ENCODE peak calls at places on chromosome 20, in four cellular contexts. One of them, this sample, is unnamed.

GRCh38 chr20:5080384-5080877 is 39.3 kb downstream of the PCNA start:
- DNase-seq in heart right ventricle: peak; percentile 43
- DNase-seq in NCI-H1105: no peak
- DNase-seq in NCI-H2029 treated with DMSO at 0.1 percent for 48 hours: no peak
- DNase-seq in this sample: peak; percentile 73

GRCh38 chr20:44033344-44033743 is 118.7 kb downstream of the TOX2 start:
- DNase-seq in NCI-H2029 treated with DMSO at 0.1 percent for 48 hours: no peak
- DNase-seq in heart right ventricle: no peak
- DNase-seq in NCI-H1105: no peak
- DNase-seq in this sample: no peak

GRCh38 chr20:47063407-47063806 is 168.8 kb downstream of the EYA2 start:
- DNase-seq in NCI-H2029 treated with DMSO at 0.1 percent for 48 hours: no peak
- DNase-seq in heart right ventricle: no peak
- DNase-seq in NCI-H1105: no peak
- DNase-seq in this sample: peak; percentile 36

GRCh38 chr20:62692176-62692575 is 16.5 kb upstream of the NTSR1 start:
- DNase-seq in heart right ventricle: no peak
- DNase-seq in NCI-H1105: no peak
- DNase-seq in NCI-H2029 treated with DMSO at 0.1 percent for 48 hours: no peak
- DNase-seq in this sample: no peak

GRCh38 chr20:48157970-48158369 is 372.7 kb upstream of the SULF2 start:
- DNase-seq in heart right ventricle: no peak
- DNase-seq in NCI-H1105: no peak
- DNase-seq in NCI-H2029 treated with DMSO at 0.1 percent for 48 hours: no peak
- DNase-seq in this sample: no peak

GRCh38 chr20:13131688-13132087 is 89.4 kb upstream of the ISM1 start:
- DNase-seq in NCI-H2029 treated with DMSO at 0.1 percent for 48 hours: no peak
- DNase-seq in heart right ventricle: no peak
- DNase-seq in NCI-H1105: no peak
- DNase-seq in this sample: no peak

GRCh38 chr20:52828199-52828598 is 144.0 kb upstream of the TSHZ2 start:
- DNase-seq in NCI-H1105: no peak
- DNase-seq in NCI-H2029 treated with DMSO at 0.1 percent for 48 hours: no peak
- DNase-seq in heart right ventricle: no peak
- DNase-seq in this sample: no peak

GRCh38 chr20:36214684-36215256 is 21.5 kb upstream of the AAR2 start:
- DNase-seq in heart right ventricle: no peak
- DNase-seq in NCI-H2029 treated with DMSO at 0.1 percent for 48 hours: no peak
- DNase-seq in NCI-H1105: peak; percentile 5
- DNase-seq in this sample: no peak

GRCh38 chr20:10536531-10536930 is 101.4 kb downstream of the SLX4IP start:
- DNase-seq in NCI-H2029 treated with DMSO at 0.1 percent for 48 hours: peak; percentile 48
- DNase-seq in heart right ventricle: no peak
- DNase-seq in NCI-H1105: peak; percentile 46
- DNase-seq in this sample: no peak

GRCh38 chr20:41045680-41046079 is 17.1 kb downstream of the TOP1 start:
- DNase-seq in NCI-H1105: no peak
- DNase-seq in heart right ventricle: no peak
- DNase-seq in NCI-H2029 treated with DMSO at 0.1 percent for 48 hours: no peak
- DNase-seq in this sample: no peak

GRCh38 chr20:16675165-16675564 is 54.7 kb upstream of the SNRPB2 start:
- DNase-seq in heart right ventricle: no peak
- DNase-seq in NCI-H2029 treated with DMSO at 0.1 percent for 48 hours: no peak
- DNase-seq in NCI-H1105: no peak
- DNase-seq in this sample: no peak

GRCh38 chr20:23517719-23518118 is 26.8 kb downstream of the CST8 start:
- DNase-seq in NCI-H1105: no peak
- DNase-seq in heart right ventricle: no peak
- DNase-seq in NCI-H2029 treated with DMSO at 0.1 percent for 48 hours: no peak
- DNase-seq in this sample: no peak

GRCh38 chr20:63317601-63318291 is 24.8 kb downstream of the COL20A1 start:
- DNase-seq in NCI-H1105: no peak
- DNase-seq in heart right ventricle: no peak
- DNase-seq in NCI-H2029 treated with DMSO at 0.1 percent for 48 hours: no peak
- DNase-seq in this sample: peak; percentile 16

GRCh38 chr20:23133560-23133998 is 47.5 kb upstream of the CD93 start:
- DNase-seq in NCI-H1105: no peak
- DNase-seq in heart right ventricle: no peak
- DNase-seq in NCI-H2029 treated with DMSO at 0.1 percent for 48 hours: no peak
- DNase-seq in this sample: no peak

GRCh38 chr20:53606364-53606985 is 12.8 kb upstream of the ZNF217 start:
- DNase-seq in NCI-H2029 treated with DMSO at 0.1 percent for 48 hours: no peak
- DNase-seq in NCI-H1105: no peak
- DNase-seq in heart right ventricle: no peak
- DNase-seq in this sample: no peak

GRCh38 chr20:11429168-11429567 is 488.5 kb upstream of the BTBD3 start:
- DNase-seq in heart right ventricle: no peak
- DNase-seq in NCI-H2029 treated with DMSO at 0.1 percent for 48 hours: no peak
- DNase-seq in NCI-H1105: no peak
- DNase-seq in this sample: no peak

GRCh38 chr20:56347628-56348305 is 11.0 kb upstream of the FAM210B start:
- DNase-seq in NCI-H2029 treated with DMSO at 0.1 percent for 48 hours: no peak
- DNase-seq in NCI-H1105: no peak
- DNase-seq in heart right ventricle: no peak
- DNase-seq in this sample: no peak

GRCh38 chr20:14773486-14773885 is 436.1 kb upstream of the FLRT3 start:
- DNase-seq in heart right ventricle: no peak
- DNase-seq in NCI-H2029 treated with DMSO at 0.1 percent for 48 hours: no peak
- DNase-seq in NCI-H1105: no peak
- DNase-seq in this sample: no peak

GRCh38 chr20:46261456-46262253 is 46.6 kb downstream of the CDH22 start:
- DNase-seq in heart right ventricle: no peak
- DNase-seq in NCI-H2029 treated with DMSO at 0.1 percent for 48 hours: no peak
- DNase-seq in NCI-H1105: peak; percentile 22
- DNase-seq in this sample: no peak

GRCh38 chr20:51404297-51405060 is 138.0 kb downstream of the NFATC2 start:
- DNase-seq in NCI-H2029 treated with DMSO at 0.1 percent for 48 hours: no peak
- DNase-seq in heart right ventricle: no peak
- DNase-seq in NCI-H1105: no peak
- DNase-seq in this sample: peak; percentile 44

GRCh38 chr20:47905628-47906487 is 120.6 kb upstream of the SULF2 start:
- DNase-seq in NCI-H2029 treated with DMSO at 0.1 percent for 48 hours: no peak
- DNase-seq in NCI-H1105: no peak
- DNase-seq in heart right ventricle: no peak
- DNase-seq in this sample: no peak

GRCh38 chr20:50872562-50873288 is 58.5 kb downstream of the ADNP start:
- DNase-seq in NCI-H2029 treated with DMSO at 0.1 percent for 48 hours: no peak
- DNase-seq in heart right ventricle: no peak
- DNase-seq in NCI-H1105: no peak
- DNase-seq in this sample: no peak

GRCh38 chr20:17620371-17621228 is 50.7 kb downstream of the DSTN start:
- DNase-seq in NCI-H2029 treated with DMSO at 0.1 percent for 48 hours: no peak
- DNase-seq in NCI-H1105: no peak
- DNase-seq in heart right ventricle: no peak
- DNase-seq in this sample: peak; percentile 18

GRCh38 chr20:58235010-58235409 is 6.6 kb upstream of the ANKRD60 start:
- DNase-seq in heart right ventricle: no peak
- DNase-seq in NCI-H2029 treated with DMSO at 0.1 percent for 48 hours: no peak
- DNase-seq in NCI-H1105: no peak
- DNase-seq in this sample: no peak

GRCh38 chr20:36085686-36086267 is 68.8 kb upstream of the EPB41L1 start:
- DNase-seq in heart right ventricle: no peak
- DNase-seq in NCI-H2029 treated with DMSO at 0.1 percent for 48 hours: no peak
- DNase-seq in NCI-H1105: no peak
- DNase-seq in this sample: no peak

GRCh38 chr20:47071646-47072185 is 177.1 kb downstream of the EYA2 start:
- DNase-seq in NCI-H1105: no peak
- DNase-seq in NCI-H2029 treated with DMSO at 0.1 percent for 48 hours: no peak
- DNase-seq in heart right ventricle: no peak
- DNase-seq in this sample: no peak

GRCh38 chr20:51631011-51631950 is 88.8 kb upstream of the NFATC2 start:
- DNase-seq in NCI-H1105: no peak
- DNase-seq in NCI-H2029 treated with DMSO at 0.1 percent for 48 hours: no peak
- DNase-seq in heart right ventricle: peak; percentile 34
- DNase-seq in this sample: peak; percentile 55

GRCh38 chr20:25076731-25077609 is 5.0 kb downstream of the VSX1 start:
- DNase-seq in NCI-H2029 treated with DMSO at 0.1 percent for 48 hours: peak; percentile 89
- DNase-seq in heart right ventricle: no peak
- DNase-seq in NCI-H1105: peak; percentile 78
- DNase-seq in this sample: no peak

GRCh38 chr20:2775139-2775538 is 25.3 kb downstream of the CPXM1 start:
- DNase-seq in NCI-H2029 treated with DMSO at 0.1 percent for 48 hours: no peak
- DNase-seq in heart right ventricle: no peak
- DNase-seq in NCI-H1105: no peak
- DNase-seq in this sample: no peak

GRCh38 chr20:21705466-21706344 is at the start of gene PAX1:
- DNase-seq in NCI-H1105: peak; percentile 38
- DNase-seq in heart right ventricle: no peak
- DNase-seq in NCI-H2029 treated with DMSO at 0.1 percent for 48 hours: no peak
- DNase-seq in this sample: no peak

GRCh38 chr20:13276945-13277582 is 56.0 kb downstream of the ISM1 start:
- DNase-seq in NCI-H1105: no peak
- DNase-seq in heart right ventricle: no peak
- DNase-seq in NCI-H2029 treated with DMSO at 0.1 percent for 48 hours: no peak
- DNase-seq in this sample: no peak

GRCh38 chr20:34709836-34710567 is 5.9 kb downstream of the TP53INP2 start:
- DNase-seq in heart right ventricle: peak; percentile 72
- DNase-seq in NCI-H1105: peak; percentile 74
- DNase-seq in NCI-H2029 treated with DMSO at 0.1 percent for 48 hours: peak; percentile 36
- DNase-seq in this sample: peak; percentile 92

GRCh38 chr20:57638173-57638894 is 18.1 kb upstream of the ZBP1 start:
- DNase-seq in NCI-H1105: no peak
- DNase-seq in heart right ventricle: no peak
- DNase-seq in NCI-H2029 treated with DMSO at 0.1 percent for 48 hours: no peak
- DNase-seq in this sample: no peak

GRCh38 chr20:5933802-5934436 is 16.4 kb downstream of the TRMT6 start:
- DNase-seq in NCI-H2029 treated with DMSO at 0.1 percent for 48 hours: no peak
- DNase-seq in heart right ventricle: no peak
- DNase-seq in NCI-H1105: no peak
- DNase-seq in this sample: no peak

GRCh38 chr20:59752704-59753460 is 148.5 kb downstream of the PHACTR3 start:
- DNase-seq in heart right ventricle: peak; percentile 58
- DNase-seq in NCI-H1105: no peak
- DNase-seq in NCI-H2029 treated with DMSO at 0.1 percent for 48 hours: no peak
- DNase-seq in this sample: peak; percentile 69

GRCh38 chr20:57660510-57661199 is 40.4 kb upstream of the ZBP1 start:
- DNase-seq in heart right ventricle: no peak
- DNase-seq in NCI-H2029 treated with DMSO at 0.1 percent for 48 hours: no peak
- DNase-seq in NCI-H1105: no peak
- DNase-seq in this sample: peak; percentile 15

GRCh38 chr20:3857405-3857804 is 10.8 kb downstream of the MAVS start:
- DNase-seq in NCI-H2029 treated with DMSO at 0.1 percent for 48 hours: peak; percentile 89
- DNase-seq in heart right ventricle: no peak
- DNase-seq in NCI-H1105: peak; percentile 94
- DNase-seq in this sample: no peak

GRCh38 chr20:3808141-3808479 is 12.0 kb downstream of the CDC25B start:
- DNase-seq in heart right ventricle: peak; percentile 64
- DNase-seq in NCI-H2029 treated with DMSO at 0.1 percent for 48 hours: peak; percentile 80
- DNase-seq in NCI-H1105: peak; percentile 17
- DNase-seq in this sample: peak; percentile 85

This sample was measured in left ventricle myocardium superior.